ENCODE peak calls at places on chromosomes 16 and 17, in four cellular contexts. One of them, this sample, is unnamed. For H3K79me2, the result is how much of the 10 kb centered on the place peaks cover.

GRCh38 chr17:72901657-72902056 is 190.8 kb downstream of the SLC39A11 start:
- DNase-seq in H1: no peak
- DNase-seq in HepG2: no peak
- DNase-seq in GM12878: no peak
- DNase-seq in this sample: peak

GRCh38 chr17:76598004-76598439 is 12.4 kb upstream of the ST6GALNAC2 start:
- DNase-seq in HepG2: peak
- DNase-seq in H1: no peak
- DNase-seq in GM12878: no peak
- DNase-seq in this sample: no peak

GRCh38 chr17:77434136-77435114 is 293.7 kb downstream of the SEC14L1 start:
- DNase-seq in GM12878: no peak
- DNase-seq in HepG2: no peak
- DNase-seq in H1: no peak
- DNase-seq in this sample: no peak

GRCh38 chr16:35352431-35352830 is 1893.0 kb downstream of the TP53TG3F start:
- DNase-seq in H1: no peak
- DNase-seq in HepG2: no peak
- DNase-seq in GM12878: no peak
- DNase-seq in this sample: no peak

GRCh38 chr16:69112285-69113129 is 7.1 kb downstream of the HAS3 start:
- DNase-seq in GM12878: no peak
- DNase-seq in H1: peak
- DNase-seq in HepG2: peak
- DNase-seq in this sample: peak

GRCh38 chr17:41026668-41027471 is at the start of gene KRTAP1-5:
- DNase-seq in H1: no peak
- DNase-seq in GM12878: no peak
- DNase-seq in HepG2: no peak
- DNase-seq in this sample: no peak

GRCh38 chr17:7589204-7589868 is 558 bp downstream of the SOX15 start:
- DNase-seq in GM12878: no peak
- DNase-seq in HepG2: no peak
- DNase-seq in H1: peak
- DNase-seq in this sample: no peak

GRCh38 chr16:55480228-55480655 is 1.2 kb downstream of the MMP2 start:
- DNase-seq in HepG2: no peak
- DNase-seq in GM12878: no peak
- DNase-seq in H1: peak
- DNase-seq in this sample: no peak

GRCh38 chr17:4249452-4250029 is 14.2 kb downstream of the ANKFY1 start:
- DNase-seq in HepG2: peak
- DNase-seq in H1: no peak
- DNase-seq in GM12878: no peak
- DNase-seq in this sample: peak

GRCh38 chr17:7313890-7314718 is 1.1 kb downstream of the GPS2 start:
- DNase-seq in H1: no peak
- DNase-seq in HepG2: no peak
- DNase-seq in GM12878: no peak
- DNase-seq in this sample: peak

GRCh38 chr16:84920333-84920732 is 91.0 kb downstream of the ZDHHC7 start:
- DNase-seq in HepG2: no peak
- DNase-seq in H1: no peak
- DNase-seq in GM12878: no peak
- DNase-seq in this sample: no peak

GRCh38 chr16:84918006-84918909 is 93.1 kb downstream of the ZDHHC7 start:
- DNase-seq in HepG2: no peak
- DNase-seq in H1: no peak
- DNase-seq in GM12878: no peak
- DNase-seq in this sample: no peak

GRCh38 chr16:84917492-84917891 is 93.8 kb downstream of the ZDHHC7 start:
- DNase-seq in HepG2: no peak
- DNase-seq in GM12878: no peak
- DNase-seq in H1: no peak
- DNase-seq in this sample: no peak

GRCh38 chr16:84919751-84920150 is 91.6 kb downstream of the ZDHHC7 start:
- DNase-seq in H1: no peak
- DNase-seq in GM12878: no peak
- DNase-seq in HepG2: no peak
- DNase-seq in this sample: peak

GRCh38 chr16:84919267-84919666 is 92.1 kb downstream of the ZDHHC7 start:
- DNase-seq in HepG2: no peak
- DNase-seq in GM12878: no peak
- DNase-seq in H1: no peak
- DNase-seq in this sample: no peak
- H3K79me2 ChIP-seq in HepG2: under half
- H3K79me2 ChIP-seq in GM12878: under half
- H3K79me2 ChIP-seq in H1: under half
- H3K79me2 ChIP-seq in this sample: under half

GRCh38 chr17:9622961-9623360 is 22.4 kb upstream of the USP43 start:
- DNase-seq in HepG2: no peak
- DNase-seq in GM12878: no peak
- DNase-seq in H1: no peak
- DNase-seq in this sample: no peak

GRCh38 chr17:9632741-9633140 is 12.6 kb upstream of the USP43 start:
- DNase-seq in H1: no peak
- DNase-seq in GM12878: no peak
- DNase-seq in HepG2: no peak
- DNase-seq in this sample: no peak

DNA sequence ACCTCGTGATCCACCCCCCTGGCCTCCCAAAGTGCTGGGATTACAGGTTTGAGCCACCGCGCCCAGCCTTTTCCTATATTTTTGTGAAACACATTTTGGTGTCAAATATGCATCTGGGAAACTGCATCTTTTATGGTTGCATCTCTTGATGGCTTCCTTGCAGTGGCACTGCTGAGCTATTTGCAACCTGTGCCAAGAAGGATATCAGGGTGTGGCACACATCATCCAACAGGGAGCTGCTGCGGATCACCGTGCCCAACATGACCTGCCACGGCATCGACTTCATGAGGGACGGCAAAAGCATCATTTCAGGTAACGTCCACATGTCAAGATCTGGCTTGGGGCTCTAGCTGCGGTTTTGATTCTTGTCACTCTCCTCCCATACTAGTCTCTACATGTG is 16.8 kb upstream of the USP43 start:
- DNase-seq in GM12878: no peak
- DNase-seq in H1: no peak
- DNase-seq in HepG2: no peak
- DNase-seq in this sample: no peak
- TF ChIP-seq ATF2 in GM12878: no peak
- TF ChIP-seq ATF2 in H1: no peak
- TF ChIP-seq ATF2 in HepG2: no peak
- TF ChIP-seq ATF2 in this sample: no peak

GRCh38 chr17:29445844-29446243 is 55.7 kb downstream of the TAOK1 start:
- DNase-seq in GM12878: no peak
- DNase-seq in HepG2: no peak
- DNase-seq in H1: no peak
- DNase-seq in this sample: no peak
- H3K79me2 ChIP-seq in GM12878: under half
- H3K79me2 ChIP-seq in HepG2: half or more
- H3K79me2 ChIP-seq in H1: under half
- H3K79me2 ChIP-seq in this sample: half or more

GRCh38 chr16:67166035-67166882 is 1.7 kb downstream of the HSF4 start:
- DNase-seq in GM12878: no peak
- DNase-seq in HepG2: no peak
- DNase-seq in H1: no peak
- DNase-seq in this sample: no peak

GRCh38 chr16:67163164-67163902 is 1.2 kb upstream of the HSF4 start:
- DNase-seq in H1: peak
- DNase-seq in GM12878: no peak
- DNase-seq in HepG2: no peak
- DNase-seq in this sample: no peak

GRCh38 chr16:67163903-67164558 is 514 bp upstream of the HSF4 start:
- DNase-seq in H1: peak
- DNase-seq in GM12878: no peak
- DNase-seq in HepG2: no peak
- DNase-seq in this sample: no peak

GRCh38 chr16:67165121-67166034 is 833 bp downstream of the HSF4 start:
- DNase-seq in H1: peak
- DNase-seq in GM12878: no peak
- DNase-seq in HepG2: no peak
- DNase-seq in this sample: peak

GRCh38 chr16:67164599-67165061 is at the start of gene HSF4:
- DNase-seq in GM12878: no peak
- DNase-seq in HepG2: peak
- DNase-seq in H1: peak
- DNase-seq in this sample: peak
- TF ChIP-seq ATF2 in GM12878: no peak
- TF ChIP-seq ATF2 in HepG2: peak
- TF ChIP-seq ATF2 in H1: no peak
- TF ChIP-seq ATF2 in this sample: no peak

GRCh38 chr16:132120-132519 is 6.4 kb downstream of the NPRL3 start:
- DNase-seq in GM12878: no peak
- DNase-seq in H1: no peak
- DNase-seq in HepG2: no peak
- DNase-seq in this sample: peak
- H3K79me2 ChIP-seq in GM12878: under half
- H3K79me2 ChIP-seq in H1: under half
- H3K79me2 ChIP-seq in HepG2: under half
- H3K79me2 ChIP-seq in this sample: half or more

GRCh38 chr17:64161380-64161779 is 31.4 kb upstream of the ERN1 start:
- DNase-seq in H1: no peak
- DNase-seq in GM12878: no peak
- DNase-seq in HepG2: no peak
- DNase-seq in this sample: no peak

GRCh38 chr17:64160378-64160777 is 30.4 kb upstream of the ERN1 start:
- DNase-seq in H1: no peak
- DNase-seq in HepG2: no peak
- DNase-seq in GM12878: no peak
- DNase-seq in this sample: no peak

GRCh38 chr17:64158411-64158810 is 28.5 kb upstream of the ERN1 start:
- DNase-seq in H1: no peak
- DNase-seq in GM12878: no peak
- DNase-seq in HepG2: no peak
- DNase-seq in this sample: no peak

GRCh38 chr17:64157669-64158180 is 27.8 kb upstream of the ERN1 start:
- DNase-seq in H1: no peak
- DNase-seq in GM12878: no peak
- DNase-seq in HepG2: no peak
- DNase-seq in this sample: no peak

DNA sequence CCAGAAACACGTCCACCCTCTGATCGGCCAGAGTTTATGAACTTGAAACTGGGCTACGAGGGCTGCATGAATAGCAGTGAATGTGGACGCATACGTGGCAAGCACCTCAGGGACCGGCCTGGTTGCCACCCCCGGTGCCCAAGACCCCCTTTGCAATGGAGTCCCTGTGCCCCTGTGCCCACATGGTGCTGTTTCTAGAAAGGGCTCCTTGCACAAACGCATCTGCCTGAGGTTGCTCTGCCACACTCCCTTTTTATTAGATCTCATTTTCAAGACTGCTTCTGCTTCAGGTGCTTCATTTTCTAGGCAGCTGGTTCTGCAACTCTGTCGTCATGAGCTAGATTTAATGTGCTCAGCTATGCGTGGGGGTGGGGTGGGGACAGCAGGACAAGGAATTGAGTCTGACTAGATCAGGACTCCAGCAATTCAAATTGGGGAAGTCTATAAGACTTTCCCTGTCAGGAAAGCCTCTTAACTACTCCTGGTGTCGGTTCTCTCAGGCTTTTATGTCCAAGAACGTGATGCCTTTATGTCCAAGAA is 29.2 kb upstream of the ERN1 start:
- DNase-seq in H1: no peak
- DNase-seq in HepG2: no peak
- DNase-seq in GM12878: no peak
- DNase-seq in this sample: no peak
- TF ChIP-seq ATF2 in H1: no peak
- TF ChIP-seq ATF2 in HepG2: no peak
- TF ChIP-seq ATF2 in GM12878: no peak
- TF ChIP-seq ATF2 in this sample: no peak

GRCh38 chr17:29576214-29577008 is 7.9 kb downstream of the TP53I13 start:
- DNase-seq in GM12878: no peak
- DNase-seq in H1: no peak
- DNase-seq in HepG2: no peak
- DNase-seq in this sample: no peak

GRCh38 chr17:29577778-29578211 is 9.3 kb downstream of the TP53I13 start:
- DNase-seq in HepG2: no peak
- DNase-seq in H1: no peak
- DNase-seq in GM12878: no peak
- DNase-seq in this sample: no peak

GRCh38 chr17:29578626-29579485 is 10.4 kb downstream of the TP53I13 start:
- DNase-seq in H1: no peak
- DNase-seq in GM12878: no peak
- DNase-seq in HepG2: no peak
- DNase-seq in this sample: no peak

GRCh38 chr17:29575511-29576213 is 7.2 kb downstream of the TP53I13 start:
- DNase-seq in H1: no peak
- DNase-seq in GM12878: no peak
- DNase-seq in HepG2: no peak
- DNase-seq in this sample: no peak

DNA sequence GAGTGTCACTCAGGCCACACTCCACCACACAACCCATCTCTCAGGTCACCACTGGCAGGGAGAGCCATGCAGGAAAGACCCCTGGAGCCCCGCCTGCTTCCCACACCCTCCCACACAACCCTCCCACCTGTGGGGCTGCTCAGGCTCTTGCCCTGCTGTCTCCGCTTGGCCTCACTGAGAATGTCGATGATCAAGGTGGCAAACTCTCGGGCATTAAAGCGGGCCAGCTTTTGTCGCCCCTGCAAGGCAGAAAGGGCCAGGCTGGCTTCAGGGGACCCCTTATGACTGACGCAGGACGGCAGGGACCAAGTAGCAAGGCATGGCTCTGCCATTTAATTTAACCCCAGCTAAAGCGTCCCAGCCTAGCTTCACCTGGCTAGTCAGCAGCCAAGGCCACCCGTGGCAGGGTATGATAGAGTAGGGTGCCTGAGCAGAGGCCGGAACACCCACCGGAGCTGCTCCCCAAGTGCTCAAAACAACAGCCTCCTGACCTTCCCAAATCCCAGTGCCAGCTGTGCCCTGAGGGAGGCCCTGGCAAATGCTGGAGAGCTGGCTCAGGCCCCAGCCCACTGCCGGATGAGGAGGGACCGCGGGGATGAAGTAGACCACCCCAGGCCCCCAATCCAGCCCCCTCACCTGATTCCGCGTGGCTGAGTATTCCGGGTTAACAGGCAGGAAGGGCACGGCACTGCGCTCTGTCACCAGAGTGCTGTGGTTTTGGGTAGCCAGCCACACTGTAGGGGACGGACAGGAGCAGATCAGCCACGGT is 8.7 kb downstream of the TP53I13 start:
- DNase-seq in HepG2: no peak
- DNase-seq in H1: no peak
- DNase-seq in GM12878: no peak
- DNase-seq in this sample: no peak
- H3K79me2 ChIP-seq in HepG2: under half
- H3K79me2 ChIP-seq in H1: under half
- H3K79me2 ChIP-seq in GM12878: under half
- H3K79me2 ChIP-seq in this sample: under half

GRCh38 chr16:70691223-70692129 is 5.6 kb upstream of the MTSS2 start:
- DNase-seq in H1: no peak
- DNase-seq in GM12878: no peak
- DNase-seq in HepG2: peak
- DNase-seq in this sample: no peak
- TF ChIP-seq ATF2 in H1: no peak
- TF ChIP-seq ATF2 in GM12878: no peak
- TF ChIP-seq ATF2 in HepG2: no peak
- TF ChIP-seq ATF2 in this sample: no peak